ENCODE peak calls at places on chromosomes 12 and 14, in nine cellular contexts. D is coronary artery; J is MCF 10A; E is AG10803; X is H9; H is CD8-positive, alpha-beta T cell; F is fibroblast of lung; K is GM20000; Y is neural progenitor cell. R is an unnamed sample.

GRCh38 chr14:34018564-34019244 is 67.8 kb upstream of the EGLN3 start:
- DNase-seq in D (no peak), J (no peak), E (no peak), X (no peak), H (no peak), F (no peak), K (peak; percentile 30), Y (no peak), R (peak; percentile 71)

GRCh38 chr12:66467932-66468331 is 165.6 kb downstream of the HELB start:
- DNase-seq in D (no peak), J (no peak), E (no peak), X (no peak), H (no peak), F (no peak), K (no peak), Y (no peak), R (no peak)

GRCh38 chr12:4118017-4118510 is 155.5 kb upstream of the CCND2 start:
- DNase-seq in D (peak; percentile 63), J (no peak), E (peak; percentile 37), X (peak; percentile 23), H (no peak), F (peak; percentile 78), K (peak; percentile 47), Y (no peak), R (peak; percentile 38)

GRCh38 chr12:77299910-77300772 is 234.8 kb upstream of the E2F7 start:
- DNase-seq in D (no peak), J (peak; percentile 68), E (peak; percentile 49), X (no peak), H (no peak), F (peak; percentile 79), K (no peak), Y (no peak), R (no peak)

GRCh38 chr12:102407776-102408486 is 72.4 kb downstream of the IGF1 start:
- DNase-seq in D (no peak), J (no peak), E (no peak), X (no peak), H (no peak), F (no peak), K (no peak), Y (no peak), R (peak; percentile 26)

GRCh38 chr12:34400986-34401658 is 378.8 kb downstream of the ALG10 start:
- DNase-seq in D (peak; percentile 70), J (no peak), E (no peak), X (peak; percentile 20), H (no peak), F (no peak), K (peak; percentile 0), Y (no peak), R (peak; percentile 3)

GRCh38 chr12:58140395-58140794 is 199.0 kb downstream of the ATP23 start:
- DNase-seq in D (no peak), J (no peak), E (no peak), X (no peak), H (no peak), F (no peak), K (no peak), Y (no peak), R (no peak)

GRCh38 chr14:54226103-54226502 is 170.7 kb upstream of the CDKN3 start:
- DNase-seq in D (no peak), J (peak; percentile 30), E (peak; percentile 74), X (no peak), H (no peak), F (peak; percentile 74), K (no peak), Y (no peak), R (no peak)

GRCh38 chr14:48937796-48938195 is 648.4 kb downstream of the RPS29 start:
- DNase-seq in D (no peak), J (peak; percentile 22), E (peak; percentile 6), X (no peak), H (no peak), F (no peak), K (no peak), Y (peak; percentile 8), R (no peak)

GRCh38 chr12:64137117-64137516 is 85.0 kb downstream of the KICS2 start:
- DNase-seq in D (no peak), J (no peak), E (no peak), X (no peak), H (no peak), F (no peak), K (no peak), Y (no peak), R (no peak)

GRCh38 chr14:56390859-56391258 is 188.7 kb upstream of the TMEM260 start:
- DNase-seq in D (no peak), J (no peak), E (no peak), X (no peak), H (no peak), F (no peak), K (no peak), Y (no peak), R (no peak)

GRCh38 chr12:53052419-53053222 is 2.8 kb downstream of the TNS2 start:
- DNase-seq in D (peak; percentile 94), J (peak; percentile 82), E (peak; percentile 84), X (no peak), H (no peak), F (peak; percentile 92), K (no peak), Y (no peak), R (peak; percentile 97)

GRCh38 chr12:123763093-123763492 is 992 bp downstream of the DNAH10 start:
- DNase-seq in D (no peak), J (no peak), E (no peak), X (peak; percentile 92), H (no peak), F (no peak), K (no peak), Y (peak; percentile 5), R (no peak)

GRCh38 chr12:58540480-58541299 is 379.6 kb downstream of the LRIG3 start:
- DNase-seq in D (peak; percentile 82), J (peak; percentile 78), E (peak; percentile 88), X (peak; percentile 93), H (no peak), F (peak; percentile 94), K (peak; percentile 12), Y (peak; percentile 92), R (peak; percentile 58)

GRCh38 chr14:71166434-71166833 is 259.2 kb downstream of the PCNX1 start:
- DNase-seq in D (no peak), J (peak; percentile 76), E (peak; percentile 83), X (no peak), H (no peak), F (peak; percentile 70), K (peak; percentile 67), Y (peak; percentile 57), R (no peak)

GRCh38 chr14:101737414-101738367 is 23.8 kb upstream of the PPP2R5C start:
- DNase-seq in D (peak; percentile 36), J (no peak), E (no peak), X (no peak), H (no peak), F (no peak), K (peak; percentile 23), Y (no peak), R (no peak)
- TF ChIP-seq CTCF in D (no peak), J (no peak), E (no peak), X (no peak), H (peak; percentile 24), F (no peak), K (peak; percentile 33), Y (no peak), R (no peak)

GRCh38 chr12:1822699-1823098 is 2.3 kb downstream of the LRTM2 start:
- DNase-seq in D (no peak), J (no peak), E (no peak), X (no peak), H (no peak), F (no peak), K (no peak), Y (no peak), R (no peak)
- TF ChIP-seq CTCF in D (no peak), J (no peak), E (no peak), X (no peak), H (no peak), F (no peak), K (no peak), Y (no peak), R (no peak)

GRCh38 chr14:79701371-79701770 is 509.9 kb downstream of the DIO2 start:
- DNase-seq in D (no peak), J (no peak), E (no peak), X (no peak), H (no peak), F (no peak), K (no peak), Y (no peak), R (no peak)

GRCh38 chr14:79702197-79702596 is 509.1 kb downstream of the DIO2 start:
- DNase-seq in D (no peak), J (no peak), E (no peak), X (no peak), H (no peak), F (no peak), K (no peak), Y (no peak), R (no peak)

GRCh38 chr14:79699206-79699605 is 512.1 kb downstream of the DIO2 start:
- DNase-seq in D (no peak), J (no peak), E (no peak), X (no peak), H (no peak), F (no peak), K (no peak), Y (no peak), R (no peak)

GRCh38 chr14:79693935-79694334 is 517.4 kb downstream of the DIO2 start:
- DNase-seq in D (no peak), J (no peak), E (no peak), X (no peak), H (no peak), F (no peak), K (no peak), Y (no peak), R (no peak)

GRCh38 chr14:79698218-79698617 is 513.1 kb downstream of the DIO2 start:
- DNase-seq in D (no peak), J (no peak), E (no peak), X (no peak), H (no peak), F (no peak), K (no peak), Y (no peak), R (no peak)
- TF ChIP-seq CTCF in D (no peak), J (no peak), E (no peak), X (no peak), H (no peak), F (no peak), K (no peak), Y (no peak), R (no peak)

GRCh38 chr14:59509101-59509500 is 24.8 kb downstream of the JKAMP start:
- DNase-seq in D (no peak), J (no peak), E (no peak), X (no peak), H (no peak), F (no peak), K (no peak), Y (no peak), R (no peak)

GRCh38 chr14:59510957-59511356 is 26.6 kb downstream of the JKAMP start:
- DNase-seq in D (no peak), J (no peak), E (no peak), X (no peak), H (no peak), F (no peak), K (no peak), Y (no peak), R (no peak)

GRCh38 chr14:59507752-59508103 is 23.4 kb downstream of the JKAMP start:
- DNase-seq in D (no peak), J (peak; percentile 51), E (no peak), X (no peak), H (no peak), F (no peak), K (no peak), Y (no peak), R (no peak)

GRCh38 chr14:59510001-59510400 is 25.7 kb downstream of the JKAMP start:
- DNase-seq in D (no peak), J (no peak), E (no peak), X (no peak), H (no peak), F (no peak), K (no peak), Y (no peak), R (no peak)

GRCh38 chr14:59511916-59512530 is 27.7 kb downstream of the JKAMP start:
- DNase-seq in D (no peak), J (peak; percentile 4), E (no peak), X (peak; percentile 71), H (no peak), F (no peak), K (peak; percentile 30), Y (peak; percentile 87), R (no peak)
- TF ChIP-seq CTCF in D (no peak), J (peak; percentile 33), E (peak; percentile 41), X (peak; percentile 85), H (peak; percentile 48), F (peak; percentile 54), K (peak; percentile 27), Y (peak; percentile 82), R (peak; percentile 25)

R was measured in psoas muscle.